ENCODE peak calls at places on chromosome 12, in nine cellular contexts. H is stimulated activated CD4-positive, alpha-beta T cell treated with anti-CD3 and anti-CD28 coated beads, Interleukin-12 subunit alpha, Interleukin-12 subunit beta, amount 100 ng/mL, for 48 hours; O is stomach; Z is EH; E is HFFc6; Q is activated naive CD8-positive, alpha-beta T cell treated with anti-CD3 and anti-CD28 coated beads, Interleukin-2, amount 50 U/mL, for 24 hours; V is sigmoid colon; I is bronchial epithelial cell; D is NCI-H345. P is an unnamed sample.

GRCh38 chr12:26017484-26018211 is 59.2 kb downstream of the RASSF8 start:
- DNase-seq in Z (peak; percentile 51), D (no peak), O (no peak), V (peak; percentile 64), H (no peak), E (no peak), Q (peak; percentile 7), I (peak; percentile 33), P (peak; percentile 9)

GRCh38 chr12:94783862-94784261 is 133.5 kb upstream of the TMCC3 start:
- DNase-seq in I (peak; percentile 75), D (no peak), O (no peak), Q (no peak), Z (peak; percentile 46), H (no peak), E (peak; percentile 6), V (no peak), P (no peak)

GRCh38 chr12:111699-112591 is 45.4 kb downstream of the IQSEC3 start:
- DNase-seq in O (no peak), D (no peak), Q (no peak), I (no peak), H (no peak), E (no peak), Z (no peak), V (peak; percentile 28), P (peak; percentile 32)

GRCh38 chr12:51131745-51132521 is 41.0 kb downstream of the TFCP2 start:
- DNase-seq in D (no peak), E (no peak), O (no peak), V (no peak), Z (no peak), Q (no peak), H (no peak), I (no peak), P (no peak)

GRCh38 chr12:47729233-47729632 is 3.9 kb upstream of the ENDOU start:
- DNase-seq in E (peak; percentile 74), Z (peak; percentile 86), O (no peak), V (no peak), I (no peak), Q (no peak), H (no peak), D (no peak), P (no peak)

GRCh38 chr12:122215789-122216188 is 10.1 kb downstream of the DIABLO start:
- DNase-seq in D (no peak), Q (no peak), O (no peak), Z (no peak), H (no peak), I (no peak), E (peak; percentile 46), V (no peak), P (no peak)

GRCh38 chr12:84455598-84455997 is 457.0 kb downstream of the SLC6A15 start:
- DNase-seq in E (no peak), D (no peak), Q (no peak), Z (peak; percentile 11), V (no peak), I (no peak), O (no peak), H (no peak), P (no peak)

GRCh38 chr12:6754406-6754805 is 1.5 kb upstream of the MLF2 start:
- DNase-seq in H (no peak), Z (no peak), Q (no peak), E (no peak), V (no peak), I (no peak), O (no peak), D (no peak), P (no peak)

GRCh38 chr12:66187822-66188221 is 1.2 kb upstream of the IRAK3 start:
- DNase-seq in H (no peak), Q (no peak), O (no peak), D (no peak), Z (no peak), I (no peak), V (no peak), E (no peak), P (no peak)

GRCh38 chr12:50599366-50600095 is 94.7 kb downstream of the DIP2B start:
- DNase-seq in Q (no peak), H (no peak), I (no peak), O (no peak), E (no peak), Z (no peak), D (no peak), V (no peak), P (no peak)

GRCh38 chr12:129540249-129540648 is 363.6 kb downstream of the TMEM132D start:
- DNase-seq in H (no peak), E (no peak), V (no peak), Q (no peak), Z (no peak), I (no peak), O (no peak), D (peak; percentile 77), P (no peak)

GRCh38 chr12:16198884-16199283 is 78.6 kb downstream of the SLC15A5 start:
- DNase-seq in V (no peak), E (no peak), I (no peak), H (no peak), O (no peak), Z (no peak), D (no peak), Q (no peak), P (no peak)

GRCh38 chr12:91144053-91144452 is 32.8 kb upstream of the LUM start:
- DNase-seq in V (no peak), D (no peak), I (peak; percentile 90), Q (no peak), H (no peak), O (no peak), Z (peak; percentile 27), E (peak; percentile 35), P (no peak)

GRCh38 chr12:6827437-6827894 is 741 bp upstream of the P3H3 start:
- DNase-seq in V (peak; percentile 97), E (peak; percentile 72), Z (peak; percentile 87), H (peak; percentile 51), O (peak; percentile 79), Q (peak; percentile 69), D (peak; percentile 87), I (peak; percentile 56), P (peak; percentile 83)

GRCh38 chr12:64625243-64626077 is 15.2 kb downstream of the RASSF3 start:
- DNase-seq in I (peak; percentile 91), H (no peak), Z (peak; percentile 94), E (peak; percentile 87), O (peak; percentile 47), D (no peak), Q (peak; percentile 25), V (peak; percentile 93), P (peak; percentile 45)

GRCh38 chr12:130522244-130522834 is 184.7 kb downstream of the PIWIL1 start:
- DNase-seq in Z (no peak), D (no peak), E (no peak), I (no peak), O (no peak), H (no peak), Q (no peak), V (no peak), P (no peak)

GRCh38 chr12:58877243-58877743 is 43.0 kb downstream of the LRIG3 start:
- DNase-seq in D (peak; percentile 26), H (no peak), Z (peak; percentile 80), V (no peak), I (peak; percentile 100), E (peak; percentile 66), Q (no peak), O (peak; percentile 76), P (no peak)

GRCh38 chr12:104049278-104050257 is at the start of gene GLT8D2:
- DNase-seq in E (peak; percentile 77), V (peak; percentile 88), O (peak; percentile 40), Q (peak; percentile 9), Z (peak; percentile 86), H (no peak), I (peak; percentile 49), D (no peak), P (peak; percentile 32)

GRCh38 chr12:66288121-66288520 is 14.2 kb upstream of the HELB start:
- DNase-seq in Z (no peak), H (no peak), Q (no peak), E (no peak), I (no peak), V (no peak), O (no peak), D (no peak), P (no peak)

GRCh38 chr12:113174461-113175384 is 10.6 kb downstream of the DDX54 start:
- DNase-seq in O (peak; percentile 79), D (peak; percentile 64), Q (peak; percentile 87), E (peak; percentile 59), I (peak; percentile 47), Z (peak; percentile 65), H (peak; percentile 66), V (no peak), P (peak; percentile 44)

GRCh38 chr12:20528208-20528607 is 159.9 kb downstream of the PDE3A start:
- DNase-seq in H (no peak), O (no peak), E (no peak), Z (no peak), V (no peak), Q (no peak), I (no peak), D (no peak), P (no peak)

GRCh38 chr12:88940854-88941253 is 360.6 kb upstream of the KITLG start:
- DNase-seq in V (no peak), E (no peak), I (no peak), Q (no peak), Z (no peak), O (no peak), H (no peak), D (no peak), P (no peak)

GRCh38 chr12:63940295-63940997 is 95.9 kb downstream of the SRGAP1 start:
- DNase-seq in D (no peak), H (no peak), Z (no peak), Q (no peak), O (no peak), I (no peak), E (no peak), V (no peak), P (no peak)

GRCh38 chr12:51171884-51172514 is 936 bp downstream of the TFCP2 start:
- DNase-seq in O (peak; percentile 27), Z (peak; percentile 42), V (no peak), H (peak; percentile 4), E (no peak), Q (no peak), I (peak; percentile 29), D (no peak), P (no peak)

GRCh38 chr12:85423947-85424346 is 143.9 kb downstream of the ALX1 start:
- DNase-seq in H (no peak), E (no peak), O (no peak), I (no peak), V (no peak), Z (no peak), D (no peak), Q (no peak), P (no peak)

GRCh38 chr12:100741084-100741711 is 53.4 kb upstream of the ANO4 start:
- DNase-seq in Q (no peak), I (peak; percentile 45), E (peak; percentile 20), H (no peak), D (peak; percentile 50), V (no peak), O (no peak), Z (peak; percentile 45), P (no peak)

GRCh38 chr12:116066381-116067230 is 210.9 kb downstream of the MED13L start:
- DNase-seq in I (peak; percentile 48), D (peak; percentile 3), V (no peak), O (peak; percentile 57), Z (peak; percentile 56), E (peak; percentile 29), Q (peak; percentile 58), H (peak; percentile 38), P (no peak)

GRCh38 chr12:87202189-87202588 is 827.0 kb downstream of the C12orf50 start:
- DNase-seq in D (no peak), V (no peak), Q (no peak), E (no peak), H (no peak), I (no peak), O (no peak), Z (no peak), P (no peak)

GRCh38 chr12:11822071-11822818 is 172.8 kb downstream of the ETV6 start:
- DNase-seq in E (no peak), V (no peak), Q (peak; percentile 48), D (peak; percentile 61), O (peak; percentile 38), H (peak; percentile 58), I (peak; percentile 52), Z (peak; percentile 61), P (no peak)

GRCh38 chr12:52074006-52074405 is 4.2 kb downstream of the ATG101 start:
- DNase-seq in I (no peak), H (no peak), O (peak; percentile 78), Q (no peak), D (peak; percentile 17), E (peak; percentile 53), Z (peak; percentile 88), V (no peak), P (no peak)

GRCh38 chr12:78584695-78585094 is 279.9 kb upstream of the SYT1 start:
- DNase-seq in O (no peak), D (no peak), I (peak; percentile 29), Z (peak; percentile 17), E (no peak), Q (no peak), V (no peak), H (no peak), P (no peak)